ENCODE peak calls at places on chromosomes 6 and 20, in seven cellular contexts. One of them, this sample, is unnamed.

GRCh38 chr20:23702021-23702420 is 13.2 kb upstream of the CST4 start:
- DNase-seq in HCT116: no peak
- DNase-seq in HepG2: no peak
- DNase-seq in GM12878: no peak
- DNase-seq in H1: no peak
- DNase-seq in SK-N-SH: no peak
- DNase-seq in K562: no peak
- DNase-seq in this sample: no peak

GRCh38 chr6:21634582-21634981 is 41.0 kb downstream of the SOX4 start:
- DNase-seq in HCT116: no peak
- DNase-seq in SK-N-SH: no peak
- DNase-seq in HepG2: peak
- DNase-seq in H1: no peak
- DNase-seq in GM12878: no peak
- DNase-seq in K562: no peak
- DNase-seq in this sample: peak

GRCh38 chr6:135703621-135704020 is 147.9 kb upstream of the PDE7B start:
- DNase-seq in HepG2: no peak
- DNase-seq in GM12878: peak
- DNase-seq in K562: no peak
- DNase-seq in HCT116: no peak
- DNase-seq in H1: no peak
- DNase-seq in SK-N-SH: no peak
- DNase-seq in this sample: no peak

GRCh38 chr6:89122625-89123024 is 4.8 kb upstream of the SRSF12 start:
- DNase-seq in HCT116: peak
- DNase-seq in HepG2: peak
- DNase-seq in H1: no peak
- DNase-seq in SK-N-SH: peak
- DNase-seq in K562: no peak
- DNase-seq in GM12878: no peak
- DNase-seq in this sample: peak

GRCh38 chr20:10137533-10137932 is 81.1 kb upstream of the SNAP25 start:
- DNase-seq in HepG2: peak
- DNase-seq in H1: no peak
- DNase-seq in K562: no peak
- DNase-seq in GM12878: no peak
- DNase-seq in HCT116: no peak
- DNase-seq in SK-N-SH: no peak
- DNase-seq in this sample: no peak

GRCh38 chr6:170180671-170181337 is 110.1 kb downstream of the DLL1 start:
- DNase-seq in HCT116: no peak
- DNase-seq in K562: no peak
- DNase-seq in HepG2: no peak
- DNase-seq in H1: peak
- DNase-seq in GM12878: no peak
- DNase-seq in SK-N-SH: no peak
- DNase-seq in this sample: no peak

GRCh38 chr6:17278289-17279061 is 2.7 kb upstream of the RBM24 start:
- DNase-seq in HCT116: no peak
- DNase-seq in K562: no peak
- DNase-seq in GM12878: no peak
- DNase-seq in HepG2: peak
- DNase-seq in SK-N-SH: no peak
- DNase-seq in H1: no peak
- DNase-seq in this sample: peak

GRCh38 chr20:57480444-57481152 is 44.3 kb downstream of the CTCFL start:
- DNase-seq in HCT116: no peak
- DNase-seq in HepG2: no peak
- DNase-seq in SK-N-SH: no peak
- DNase-seq in K562: no peak
- DNase-seq in H1: no peak
- DNase-seq in GM12878: peak
- DNase-seq in this sample: no peak

GRCh38 chr20:16049478-16050093 is 523.7 kb downstream of the KIF16B start:
- DNase-seq in K562: no peak
- DNase-seq in HCT116: no peak
- DNase-seq in H1: no peak
- DNase-seq in HepG2: no peak
- DNase-seq in SK-N-SH: no peak
- DNase-seq in GM12878: no peak
- DNase-seq in this sample: no peak

GRCh38 chr6:14612016-14612415 is 494.4 kb downstream of the CD83 start:
- DNase-seq in SK-N-SH: no peak
- DNase-seq in K562: no peak
- DNase-seq in H1: no peak
- DNase-seq in HepG2: no peak
- DNase-seq in GM12878: no peak
- DNase-seq in HCT116: no peak
- DNase-seq in this sample: no peak

GRCh38 chr20:1651268-1651667 is 6.3 kb downstream of the SIRPG start:
- DNase-seq in GM12878: no peak
- DNase-seq in SK-N-SH: no peak
- DNase-seq in K562: no peak
- DNase-seq in H1: no peak
- DNase-seq in HCT116: no peak
- DNase-seq in HepG2: no peak
- DNase-seq in this sample: no peak

GRCh38 chr6:154164397-154164796 is 125.4 kb downstream of the OPRM1 start:
- DNase-seq in HCT116: no peak
- DNase-seq in SK-N-SH: no peak
- DNase-seq in K562: no peak
- DNase-seq in HepG2: no peak
- DNase-seq in GM12878: no peak
- DNase-seq in H1: no peak
- DNase-seq in this sample: peak

GRCh38 chr6:170155464-170156196 is 135.2 kb downstream of the DLL1 start:
- DNase-seq in HCT116: no peak
- DNase-seq in H1: no peak
- DNase-seq in GM12878: no peak
- DNase-seq in HepG2: no peak
- DNase-seq in SK-N-SH: no peak
- DNase-seq in K562: no peak
- DNase-seq in this sample: no peak

GRCh38 chr20:18692453-18692852 is 104.6 kb downstream of the DTD1 start:
- DNase-seq in SK-N-SH: no peak
- DNase-seq in H1: peak
- DNase-seq in HepG2: no peak
- DNase-seq in GM12878: no peak
- DNase-seq in K562: no peak
- DNase-seq in HCT116: no peak
- DNase-seq in this sample: no peak

DNA sequence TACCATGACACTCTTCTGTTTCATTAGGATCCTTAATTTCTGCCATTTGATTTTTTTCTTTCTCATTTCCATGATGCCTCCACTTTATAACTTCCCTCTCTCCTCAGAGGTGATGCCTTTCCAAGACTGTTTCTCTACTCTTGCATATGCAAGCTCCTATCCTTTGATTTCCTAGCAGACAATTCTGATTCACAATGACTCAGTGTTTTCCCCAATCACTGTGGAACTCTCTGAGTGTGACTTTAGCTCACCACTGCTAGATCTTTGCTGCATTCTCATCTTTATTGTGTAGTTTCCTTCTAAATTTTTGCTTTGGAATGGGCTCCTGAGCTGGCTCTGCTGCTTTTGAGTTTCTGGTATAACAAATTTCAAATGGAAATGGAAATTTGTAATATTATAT is 184.9 kb downstream of the TINAG start:
- DNase-seq in HCT116: peak
- DNase-seq in GM12878: no peak
- DNase-seq in HepG2: no peak
- DNase-seq in H1: no peak
- DNase-seq in SK-N-SH: no peak
- DNase-seq in K562: no peak
- DNase-seq in this sample: peak
- H3K27ac ChIP-seq in HCT116: no peak
- H3K27ac ChIP-seq in GM12878: no peak
- H3K27ac ChIP-seq in HepG2: no peak
- H3K27ac ChIP-seq in H1: no peak
- H3K27ac ChIP-seq in SK-N-SH: no peak
- H3K27ac ChIP-seq in K562: no peak
- H3K27ac ChIP-seq in this sample: no peak

GRCh38 chr6:132045877-132046276 is 94.7 kb upstream of the CCN2 start:
- DNase-seq in HepG2: no peak
- DNase-seq in GM12878: no peak
- DNase-seq in K562: no peak
- DNase-seq in H1: no peak
- DNase-seq in HCT116: no peak
- DNase-seq in SK-N-SH: no peak
- DNase-seq in this sample: no peak

GRCh38 chr6:132043148-132043547 is 92.0 kb upstream of the CCN2 start:
- DNase-seq in GM12878: no peak
- DNase-seq in SK-N-SH: no peak
- DNase-seq in H1: no peak
- DNase-seq in HepG2: no peak
- DNase-seq in K562: no peak
- DNase-seq in HCT116: no peak
- DNase-seq in this sample: no peak

GRCh38 chr6:132041706-132042105 is 90.5 kb upstream of the CCN2 start:
- DNase-seq in K562: no peak
- DNase-seq in SK-N-SH: no peak
- DNase-seq in HepG2: no peak
- DNase-seq in HCT116: no peak
- DNase-seq in GM12878: no peak
- DNase-seq in H1: no peak
- DNase-seq in this sample: no peak
- H2AFZ ChIP-seq in K562: no peak
- H2AFZ ChIP-seq in SK-N-SH: no peak
- H2AFZ ChIP-seq in HepG2: no peak
- H2AFZ ChIP-seq in HCT116: no peak
- H2AFZ ChIP-seq in GM12878: no peak
- H2AFZ ChIP-seq in H1: no peak
- H2AFZ ChIP-seq in this sample: no peak

GRCh38 chr6:138594042-138594636 is 94.8 kb upstream of the NHSL1 start:
- DNase-seq in HepG2: no peak
- DNase-seq in H1: no peak
- DNase-seq in SK-N-SH: no peak
- DNase-seq in K562: no peak
- DNase-seq in HCT116: no peak
- DNase-seq in GM12878: no peak
- DNase-seq in this sample: no peak
- TF ChIP-seq MAX in HepG2: no peak
- TF ChIP-seq MAX in H1: no peak
- TF ChIP-seq MAX in SK-N-SH: no peak
- TF ChIP-seq MAX in K562: no peak
- TF ChIP-seq MAX in HCT116: no peak
- TF ChIP-seq MAX in GM12878: no peak
- TF ChIP-seq MAX in this sample: no peak

GRCh38 chr6:111200823-111201134 is 113.5 kb downstream of the SLC16A10 start:
- DNase-seq in K562: no peak
- DNase-seq in HCT116: no peak
- DNase-seq in GM12878: no peak
- DNase-seq in SK-N-SH: no peak
- DNase-seq in H1: no peak
- DNase-seq in HepG2: no peak
- DNase-seq in this sample: no peak
- H3K27ac ChIP-seq in K562: no peak
- H3K27ac ChIP-seq in HCT116: no peak
- H3K27ac ChIP-seq in GM12878: no peak
- H3K27ac ChIP-seq in SK-N-SH: no peak
- H3K27ac ChIP-seq in H1: no peak
- H3K27ac ChIP-seq in HepG2: peak
- H3K27ac ChIP-seq in this sample: no peak

DNA sequence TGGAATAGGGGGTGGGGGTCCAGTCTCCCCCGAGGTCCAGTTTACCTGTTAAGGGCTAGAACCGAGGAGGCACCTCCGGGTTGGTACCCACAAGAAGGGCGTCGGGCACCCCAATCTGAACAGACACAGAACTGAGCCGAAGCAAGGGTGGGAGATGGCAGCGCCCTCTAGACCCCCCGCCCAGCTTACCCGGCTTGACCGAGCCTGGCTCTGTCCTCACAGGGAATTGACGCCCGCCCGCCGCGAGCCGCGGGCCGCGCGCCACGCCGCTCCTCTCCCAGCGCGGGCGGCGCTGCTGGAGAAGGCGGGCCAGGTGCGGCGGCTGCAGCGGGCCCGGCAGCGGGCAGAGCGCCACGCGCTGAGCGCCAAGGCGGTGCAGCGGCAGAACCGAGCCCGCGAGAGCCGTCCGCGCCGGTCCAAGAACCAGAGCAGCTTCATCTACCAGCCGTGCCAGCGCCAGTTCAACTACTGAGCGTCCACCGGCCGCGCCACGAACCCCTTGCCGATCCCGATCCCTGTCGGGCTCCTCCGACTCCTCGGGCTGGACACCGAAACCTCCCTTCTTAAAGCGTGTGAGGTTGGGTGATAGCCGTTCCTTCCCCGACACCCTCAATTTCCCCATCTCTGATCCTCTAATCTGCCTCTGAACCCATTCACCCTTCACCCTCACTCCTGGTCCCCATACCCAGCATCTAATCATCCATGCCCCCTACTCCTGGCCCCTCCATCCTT is 5.9 kb downstream of the TP53INP2 start:
- DNase-seq in HCT116: peak
- DNase-seq in HepG2: no peak
- DNase-seq in GM12878: no peak
- DNase-seq in SK-N-SH: peak
- DNase-seq in H1: no peak
- DNase-seq in K562: no peak
- DNase-seq in this sample: peak
- H2AFZ ChIP-seq in HCT116: no peak
- H2AFZ ChIP-seq in HepG2: no peak
- H2AFZ ChIP-seq in GM12878: peak
- H2AFZ ChIP-seq in SK-N-SH: peak
- H2AFZ ChIP-seq in H1: peak
- H2AFZ ChIP-seq in K562: peak
- H2AFZ ChIP-seq in this sample: peak

DNA sequence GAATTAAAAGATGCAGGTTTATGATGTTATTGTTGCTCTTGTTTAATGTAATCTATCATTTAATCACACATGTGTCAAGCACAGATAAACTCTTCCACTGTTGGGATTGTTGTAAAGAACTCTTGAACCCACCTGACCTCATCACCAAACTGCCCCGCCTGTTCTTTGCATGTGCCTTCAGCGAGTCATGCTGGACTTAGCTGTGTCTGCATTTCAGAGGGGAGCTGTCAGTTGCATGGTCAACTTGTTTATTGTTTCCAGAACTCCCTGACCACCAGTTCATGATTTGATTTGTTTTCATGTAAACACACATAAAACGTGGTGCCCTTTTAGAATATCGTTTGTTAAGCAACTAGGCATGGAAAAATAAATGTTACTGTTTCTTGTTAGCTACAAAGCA is 93.6 kb downstream of the KHDC1L start:
- DNase-seq in HCT116: no peak
- DNase-seq in H1: no peak
- DNase-seq in SK-N-SH: no peak
- DNase-seq in HepG2: no peak
- DNase-seq in K562: peak
- DNase-seq in GM12878: no peak
- DNase-seq in this sample: no peak
- TF ChIP-seq MAX in HCT116: no peak
- TF ChIP-seq MAX in H1: no peak
- TF ChIP-seq MAX in SK-N-SH: no peak
- TF ChIP-seq MAX in HepG2: no peak
- TF ChIP-seq MAX in K562: no peak
- TF ChIP-seq MAX in GM12878: no peak
- TF ChIP-seq MAX in this sample: no peak